ENCODE peak calls at places on chromosomes 12 and 14, in eight cellular contexts. H, S, E, O, K, F, B and Q are unnamed samples.

GRCh38 chr12:122356192-122356635 is 66.3 kb downstream of the CLIP1 start:
- DNase-seq in H (no peak), S (no peak), E (peak), O (peak), K (no peak), F (peak), B (no peak), Q (peak)

GRCh38 chr12:72586456-72586855 is 314.3 kb downstream of the TRHDE start:
- DNase-seq in H (no peak), S (no peak), E (no peak), O (no peak), K (no peak), F (no peak), B (no peak), Q (no peak)

GRCh38 chr12:95257541-95257940 is 39.9 kb downstream of the VEZT start:
- DNase-seq in H (no peak), S (no peak), E (no peak), O (no peak), K (no peak), F (no peak), B (no peak), Q (no peak)

GRCh38 chr14:74516451-74517155 is 23.0 kb downstream of the ISCA2 start:
- DNase-seq in H (no peak), S (no peak), E (peak), O (no peak), K (no peak), F (peak), B (peak), Q (no peak)

GRCh38 chr14:87869619-87870583 is 123.1 kb downstream of the GALC start:
- DNase-seq in H (no peak), S (no peak), E (peak), O (no peak), K (no peak), F (peak), B (no peak), Q (no peak)

GRCh38 chr12:38279756-38280155 is 36.8 kb upstream of the ALG10B start:
- DNase-seq in H (no peak), S (no peak), E (no peak), O (no peak), K (no peak), F (peak), B (no peak), Q (no peak)

GRCh38 chr12:53096761-53097160 is 706 bp upstream of the IGFBP6 start:
- DNase-seq in H (peak), S (no peak), E (no peak), O (no peak), K (no peak), F (no peak), B (no peak), Q (no peak)

GRCh38 chr12:53972152-53972702 is 699 bp upstream of the HOXC11 start:
- DNase-seq in H (no peak), S (no peak), E (peak), O (no peak), K (no peak), F (peak), B (no peak), Q (no peak)

GRCh38 chr14:104827173-104828055 is 26.5 kb downstream of the ZBTB42 start:
- DNase-seq in H (no peak), S (no peak), E (peak), O (peak), K (no peak), F (peak), B (peak), Q (peak)

GRCh38 chr12:81859521-81859920 is 100.4 kb upstream of the PPFIA2 start:
- DNase-seq in H (no peak), S (no peak), E (no peak), O (no peak), K (no peak), F (no peak), B (no peak), Q (no peak)

GRCh38 chr12:124841558-124841945 is 22.1 kb downstream of the SCARB1 start:
- DNase-seq in H (no peak), S (no peak), E (no peak), O (no peak), K (no peak), F (no peak), B (no peak), Q (no peak)

GRCh38 chr14:93962701-93963601 is 13.4 kb downstream of the ASB2 start:
- DNase-seq in H (no peak), S (no peak), E (no peak), O (peak), K (no peak), F (no peak), B (no peak), Q (peak)

GRCh38 chr12:106445981-106446380 is 88.4 kb downstream of the POLR3B start:
- DNase-seq in H (no peak), S (no peak), E (no peak), O (no peak), K (no peak), F (no peak), B (no peak), Q (no peak)

GRCh38 chr14:64979336-64980074 is 7.2 kb upstream of the FNTB start:
- DNase-seq in H (no peak), S (no peak), E (no peak), O (no peak), K (no peak), F (no peak), B (no peak), Q (no peak)

GRCh38 chr12:7108042-7108927 is 729 bp downstream of the C1RL start:
- DNase-seq in H (peak), S (no peak), E (peak), O (peak), K (peak), F (peak), B (peak), Q (peak)

GRCh38 chr14:75418779-75419768 is 8.7 kb upstream of the JDP2 start:
- DNase-seq in H (no peak), S (no peak), E (no peak), O (peak), K (no peak), F (no peak), B (peak), Q (no peak)

GRCh38 chr14:32350020-32350419 is 20.9 kb downstream of the AKAP6 start:
- DNase-seq in H (no peak), S (no peak), E (no peak), O (no peak), K (no peak), F (no peak), B (no peak), Q (no peak)

GRCh38 chr12:58034311-58034710 is 92.9 kb downstream of the ATP23 start:
- DNase-seq in H (no peak), S (no peak), E (no peak), O (no peak), K (no peak), F (no peak), B (peak), Q (no peak)

GRCh38 chr14:103735439-103735814 is 19.8 kb downstream of the ZFYVE21 start:
- DNase-seq in H (peak), S (no peak), E (no peak), O (no peak), K (no peak), F (no peak), B (no peak), Q (no peak)
- H3K27ac ChIP-seq in H (peak), S (peak), E (no peak), O (no peak), K (peak), F (no peak), B (peak), Q (no peak)

GRCh38 chr14:53533384-53533975 is 380.4 kb upstream of the DDHD1 start:
- DNase-seq in H (no peak), S (no peak), E (no peak), O (no peak), K (no peak), F (no peak), B (no peak), Q (no peak)
- TF ChIP-seq CTCF in H (no peak), S (no peak), E (no peak), O (no peak), K (no peak), F (no peak), B (no peak), Q (no peak)

GRCh38 chr12:104603545-104603973 is 146.8 kb downstream of the CHST11 start:
- DNase-seq in H (no peak), S (no peak), E (peak), O (no peak), K (no peak), F (peak), B (no peak), Q (no peak)
- H3K27ac ChIP-seq in H (peak), S (peak), E (peak), O (peak), K (peak), F (peak), B (peak), Q (no peak)

DNA sequence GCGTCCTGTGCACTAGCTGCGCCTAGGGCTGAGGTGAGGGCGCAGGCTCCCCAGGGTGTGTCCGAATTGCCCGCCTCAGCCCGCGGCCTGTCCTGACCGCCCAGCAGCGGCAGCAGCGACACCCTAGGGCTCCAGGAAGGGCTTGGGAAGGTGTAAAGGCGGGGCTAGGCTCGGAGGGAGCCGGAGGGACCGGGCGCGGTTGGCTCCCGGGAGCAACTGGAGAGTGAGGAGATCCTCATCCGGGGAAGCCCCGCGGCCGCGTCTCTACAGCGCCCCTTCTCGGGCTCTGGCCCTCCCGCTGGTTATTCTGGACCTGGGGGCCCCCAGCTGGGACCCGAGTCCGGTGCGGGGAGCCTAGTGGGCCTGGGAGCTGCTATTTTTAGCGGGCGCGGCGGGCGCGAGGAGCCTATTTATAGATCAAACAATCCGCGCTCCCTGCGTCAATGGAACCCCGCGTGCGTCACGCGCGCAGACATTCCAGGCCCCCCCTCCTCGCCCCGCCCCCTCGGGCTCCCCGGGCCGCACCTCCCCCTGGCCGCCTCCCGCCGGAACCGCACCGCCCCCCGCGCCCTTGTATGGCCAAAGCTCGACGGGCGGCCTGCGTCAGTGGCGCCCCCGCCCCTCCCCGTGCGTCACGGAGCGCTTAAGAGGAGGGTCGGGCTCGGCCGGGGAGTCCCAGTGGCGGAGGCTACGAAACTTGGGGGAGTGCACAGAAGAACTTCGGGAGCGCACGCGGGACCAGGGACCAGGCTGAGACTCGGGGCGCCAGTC is at the start of gene NR4A1:
- DNase-seq in H (peak), S (peak), E (peak), O (peak), K (peak), F (peak), B (peak), Q (peak)
- TF ChIP-seq CTCF in H (no peak), S (no peak), E (peak), O (no peak), K (peak), F (no peak), B (no peak), Q (no peak)

DNA sequence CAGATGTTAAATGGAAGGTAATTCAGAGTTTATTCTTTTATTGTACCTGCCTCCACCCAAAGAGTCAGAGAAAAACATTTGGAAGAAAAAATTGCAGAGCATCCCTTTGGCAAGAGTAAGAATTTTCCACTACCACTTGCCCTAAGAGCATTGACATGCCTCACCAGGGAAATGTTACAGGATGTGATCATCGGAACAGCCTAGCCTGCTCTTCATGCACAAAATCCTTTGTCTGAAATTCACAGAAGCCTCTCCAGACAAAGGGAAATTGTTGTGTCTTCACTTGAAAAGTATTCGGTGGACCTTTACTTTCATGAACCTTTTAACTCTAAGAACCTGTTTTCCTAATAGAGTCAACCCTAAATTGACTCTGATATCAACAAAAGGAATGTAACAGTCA is 36.9 kb downstream of the ATP2A2 start:
- DNase-seq in H (no peak), S (no peak), E (peak), O (no peak), K (no peak), F (peak), B (no peak), Q (no peak)
- H3K27ac ChIP-seq in H (peak), S (peak), E (no peak), O (peak), K (peak), F (peak), B (peak), Q (no peak)

GRCh38 chr12:20950248-20950647 is 139.7 kb downstream of the SLCO1B3 start:
- DNase-seq in H (no peak), S (no peak), E (peak), O (no peak), K (no peak), F (peak), B (no peak), Q (no peak)

GRCh38 chr12:20946732-20947131 is 136.2 kb downstream of the SLCO1B3 start:
- DNase-seq in H (no peak), S (no peak), E (no peak), O (no peak), K (no peak), F (no peak), B (no peak), Q (no peak)
- TF ChIP-seq CTCF in H (no peak), S (no peak), E (peak), O (peak), K (peak), F (peak), B (peak), Q (no peak)

GRCh38 chr12:65279387-65280112 is 1.1 kb downstream of the MSRB3 start:
- DNase-seq in H (no peak), S (no peak), E (no peak), O (no peak), K (no peak), F (no peak), B (no peak), Q (no peak)
- H3K27ac ChIP-seq in H (peak), S (peak), E (no peak), O (peak), K (peak), F (peak), B (peak), Q (no peak)